ENCODE peak calls at places on chromosome 17, in four cellular contexts. P is H1, H is GM12892, Q is GM12878. Y is an unnamed sample.

GRCh38 chr17:44095388-44095646 is 24.8 kb downstream of the G6PC3 start:
- DNase-seq in Q (no peak), P (no peak), H (no peak), Y (no peak)

GRCh38 chr17:12927541-12928425 is 90.0 kb downstream of the ELAC2 start:
- DNase-seq in Q (no peak), P (no peak), H (no peak), Y (no peak)

GRCh38 chr17:69047368-69048263 is 13.1 kb downstream of the ABCA9 start:
- DNase-seq in Q (no peak), H (no peak), P (no peak), Y (no peak)

GRCh38 chr17:61724777-61725176 is 133.8 kb upstream of the NACA2 start:
- DNase-seq in H (no peak), Q (no peak), P (no peak), Y (no peak)

GRCh38 chr17:67582632-67583230 is 135.0 kb upstream of the NOL11 start:
- DNase-seq in Q (no peak), P (no peak), H (no peak), Y (no peak)

GRCh38 chr17:13253746-13254410 is 236.1 kb upstream of the ELAC2 start:
- DNase-seq in H (no peak), Q (no peak), P (no peak), Y (no peak)

GRCh38 chr17:31373150-31374082 is 18.1 kb upstream of the RAB11FIP4 start:
- DNase-seq in P (no peak), H (no peak), Q (peak; percentile 31), Y (no peak)

GRCh38 chr17:57885148-57885915 is 35.5 kb upstream of the MRPS23 start:
- DNase-seq in P (no peak), Q (no peak), H (no peak), Y (no peak)

GRCh38 chr17:30232822-30233427 is 2.6 kb downstream of the SLC6A4 start:
- DNase-seq in Q (no peak), H (no peak), P (no peak), Y (no peak)

GRCh38 chr17:71828182-71828596 is 292.6 kb upstream of the SOX9 start:
- DNase-seq in H (no peak), P (peak; percentile 83), Q (no peak), Y (no peak)

GRCh38 chr17:31789707-31790505 is 69.1 kb downstream of the COPRS start:
- DNase-seq in H (no peak), P (no peak), Q (peak; percentile 36), Y (no peak)

GRCh38 chr17:1643999-1644492 is 1.5 kb downstream of the SCARF1 start:
- DNase-seq in Q (no peak), H (no peak), P (no peak), Y (no peak)

GRCh38 chr17:76341301-76341700 is 12.4 kb downstream of the PRPSAP1 start:
- DNase-seq in Q (no peak), H (no peak), P (no peak), Y (no peak)

GRCh38 chr17:59441459-59442096 is 110.1 kb downstream of the YPEL2 start:
- DNase-seq in H (no peak), Q (no peak), P (no peak), Y (no peak)

GRCh38 chr17:65365209-65365608 is 196.2 kb downstream of the AXIN2 start:
- DNase-seq in P (no peak), H (no peak), Q (no peak), Y (no peak)

GRCh38 chr17:19346351-19347255 is 15.9 kb downstream of the B9D1 start:
- DNase-seq in H (no peak), P (no peak), Q (no peak), Y (no peak)

GRCh38 chr17:27879987-27880608 is 13.1 kb downstream of the LYRM9 start:
- DNase-seq in Q (peak; percentile 23), P (peak; percentile 87), H (peak; percentile 76), Y (peak; percentile 73)

GRCh38 chr17:81909966-81910839 is 996 bp downstream of the PCYT2 start:
- DNase-seq in H (no peak), Q (no peak), P (no peak), Y (no peak)

GRCh38 chr17:67696347-67696746 is 21.4 kb upstream of the NOL11 start:
- DNase-seq in Q (no peak), P (no peak), H (no peak), Y (no peak)

GRCh38 chr17:72984925-72985322 is 107.6 kb downstream of the SLC39A11 start:
- DNase-seq in H (no peak), Q (no peak), P (no peak), Y (no peak)

GRCh38 chr17:17077861-17078732 is 35.8 kb downstream of the MPRIP start:
- DNase-seq in P (no peak), H (no peak), Q (no peak), Y (no peak)

GRCh38 chr17:75822119-75822799 is 21.9 kb downstream of the UNC13D start:
- DNase-seq in H (no peak), Q (no peak), P (no peak), Y (no peak)

GRCh38 chr17:59003860-59004259 is 102.8 kb downstream of the TRIM37 start:
- DNase-seq in P (no peak), H (no peak), Q (no peak), Y (no peak)

GRCh38 chr17:75587718-75588545 is at the start of gene MYO15B:
- DNase-seq in P (peak; percentile 87), H (no peak), Q (no peak), Y (peak; percentile 78)

GRCh38 chr17:57255776-57256681 is at the start of gene MSI2:
- DNase-seq in P (peak; percentile 87), H (peak; percentile 61), Q (peak; percentile 51), Y (peak; percentile 68)

GRCh38 chr17:71334041-71334781 is 786.6 kb upstream of the SOX9 start:
- DNase-seq in Q (no peak), H (no peak), P (no peak), Y (no peak)

GRCh38 chr17:75749545-75750389 is 15.2 kb downstream of the GALK1 start:
- DNase-seq in Q (no peak), P (peak; percentile 98), H (peak; percentile 82), Y (peak; percentile 82)

GRCh38 chr17:72399608-72400487 is 279.0 kb downstream of the SOX9 start:
- DNase-seq in P (no peak), Q (no peak), H (no peak), Y (no peak)

GRCh38 chr17:70365098-70365583 is 195.8 kb downstream of the KCNJ2 start:
- DNase-seq in H (no peak), Q (peak; percentile 71), P (no peak), Y (peak; percentile 10)

GRCh38 chr17:60493847-60494321 is 32.2 kb downstream of the APPBP2 start:
- DNase-seq in Q (no peak), H (no peak), P (no peak), Y (no peak)

GRCh38 chr17:44203731-44204452 is 4.2 kb upstream of the ATXN7L3 start:
- DNase-seq in Q (no peak), P (peak; percentile 79), H (peak; percentile 55), Y (no peak)

GRCh38 chr17:38750312-38751121 is 2.0 kb upstream of the PSMB3 start:
- DNase-seq in P (peak; percentile 73), H (no peak), Q (no peak), Y (no peak)

GRCh38 chr17:83154311-83155127 is 75.1 kb downstream of the METRNL start:
- DNase-seq in Q (no peak), P (no peak), H (no peak), Y (no peak)

GRCh38 chr17:69978056-69978646 is 96.9 kb upstream of the KCNJ16 start:
- DNase-seq in Q (no peak), P (no peak), H (no peak), Y (no peak)

GRCh38 chr17:57604771-57605733 is 140.0 kb downstream of the CCDC182 start:
- DNase-seq in H (peak; percentile 50), Q (peak; percentile 62), P (no peak), Y (peak; percentile 46)

GRCh38 chr17:2853722-2854580 is 57.7 kb downstream of the RAP1GAP2 start:
- DNase-seq in H (no peak), Q (no peak), P (peak; percentile 69), Y (no peak)

GRCh38 chr17:59734226-59734625 is 26.8 kb downstream of the VMP1 start:
- DNase-seq in Q (no peak), P (no peak), H (no peak), Y (no peak)

GRCh38 chr17:5587431-5588032 is 3.2 kb upstream of the NLRP1 start:
- DNase-seq in P (no peak), H (peak; percentile 38), Q (no peak), Y (no peak)
- TF ChIP-seq TAF1 in P (no peak), H (no peak), Q (no peak), Y (no peak)

DNA sequence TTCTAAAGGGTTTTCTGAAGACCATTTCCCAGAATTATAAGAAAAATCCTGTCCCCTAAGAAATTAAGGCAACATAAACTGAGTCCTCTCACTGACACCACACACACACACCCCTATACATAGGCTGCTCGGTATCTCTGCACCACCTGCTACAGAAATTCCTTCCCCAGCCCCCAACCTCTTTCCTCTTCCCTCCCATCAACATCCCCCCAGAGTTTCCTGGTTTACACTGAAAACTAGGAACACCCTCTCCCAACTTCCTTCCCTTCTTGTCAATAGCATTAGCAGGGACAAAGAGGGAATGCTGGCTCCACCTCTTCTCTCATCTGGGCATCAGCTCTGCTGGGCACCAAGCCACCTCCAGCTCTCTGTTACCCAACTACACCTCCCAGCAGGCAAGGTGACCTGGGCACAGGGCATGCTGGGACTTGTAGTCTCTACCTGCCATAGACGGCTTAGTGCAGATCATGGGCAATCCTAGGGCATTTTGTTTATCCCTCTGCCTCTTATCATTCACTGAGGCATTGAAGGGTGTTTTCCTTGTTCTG is 15.7 kb downstream of the CAVIN1 start:
- DNase-seq in P (peak; percentile 72), H (peak; percentile 65), Q (no peak), Y (peak; percentile 72)
- TF ChIP-seq POLR2AphosphoS5 in P (no peak), H (no peak), Q (no peak), Y (no peak)

DNA sequence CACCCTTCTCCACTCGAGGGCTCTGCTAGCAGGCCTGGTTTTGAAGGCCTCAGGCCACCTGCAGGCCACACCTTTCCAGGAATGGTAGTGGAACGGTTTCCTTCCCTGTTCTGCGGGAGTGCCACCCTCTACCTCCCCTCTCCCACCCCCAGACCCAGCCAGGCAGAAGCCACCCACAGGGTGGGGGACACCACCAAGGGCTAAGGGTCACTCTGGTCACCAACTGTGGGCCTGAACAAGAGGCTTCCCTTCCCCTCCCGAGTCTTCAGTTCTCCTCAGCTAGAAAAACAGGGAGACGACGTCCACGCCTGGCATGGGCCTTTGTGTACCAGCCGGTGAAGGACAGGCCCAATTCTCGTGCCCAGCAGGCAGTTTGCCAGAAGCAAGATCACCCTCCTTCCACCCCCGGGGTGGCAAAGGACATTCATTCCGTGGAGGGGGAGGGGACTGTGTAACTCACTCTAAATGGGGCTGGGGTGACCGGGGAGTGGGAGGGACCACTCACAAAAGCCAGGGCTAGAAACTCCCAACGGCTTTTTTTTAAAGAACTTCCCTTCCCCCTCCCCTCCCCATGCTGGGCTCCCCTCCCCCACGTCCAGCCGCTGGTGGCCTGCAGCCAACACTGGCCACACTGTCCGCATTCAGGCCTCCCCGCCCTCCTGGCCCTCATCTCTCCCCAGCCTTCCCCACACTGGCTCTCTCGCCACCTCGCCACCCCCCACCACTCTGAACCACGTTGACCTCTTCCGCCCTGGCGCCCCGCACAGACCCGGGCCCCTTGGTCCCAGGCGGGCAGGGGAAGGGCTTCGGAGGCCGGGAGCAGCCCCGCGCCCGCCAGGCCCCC is 7.7 kb downstream of the CBX4 start:
- DNase-seq in H (no peak), P (peak; percentile 71), Q (no peak), Y (no peak)
- TF ChIP-seq TAF1 in H (no peak), P (no peak), Q (no peak), Y (no peak)

DNA sequence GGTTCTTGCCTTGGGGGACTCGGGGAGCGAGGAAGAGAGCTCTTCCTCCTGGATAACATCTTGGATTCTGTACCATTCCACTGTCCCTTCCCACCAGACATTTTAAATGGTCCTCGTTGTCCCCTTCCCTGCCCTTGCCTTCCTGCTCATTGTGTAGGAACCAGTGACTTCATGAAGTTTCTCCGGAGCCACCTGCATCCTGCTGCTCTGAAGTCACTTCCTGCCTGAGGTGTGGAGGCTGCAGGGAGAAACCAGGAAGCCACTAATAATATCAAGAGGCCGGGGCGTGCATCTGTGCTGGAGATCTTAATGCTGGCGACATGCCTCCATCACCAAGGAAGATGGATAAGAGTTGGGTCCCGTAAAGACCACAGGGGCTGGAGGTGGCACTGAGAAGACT is 6.2 kb upstream of the SLC16A13 start:
- DNase-seq in H (no peak), Q (no peak), P (no peak), Y (no peak)
- TF ChIP-seq POLR2AphosphoS5 in H (no peak), Q (no peak), P (no peak), Y (no peak)